ENCODE peak calls at places on chromosomes 3 and 15, in seven cellular contexts. O is neuronal stem cell, S is H9, Y is IMR-90, A is mesendoderm, M is mesenchymal stem cell, K is trophoblast cell. Q is an unnamed sample.

GRCh38 chr3:42507252-42507651 is 4.8 kb downstream of the VIPR1 start:
- DNase-seq in O (no peak), M (no peak), K (peak), A (peak), S (peak), Y (no peak), Q (no peak)

GRCh38 chr3:194688207-194688711 is 2.6 kb downstream of the FAM43A start:
- DNase-seq in S (peak), M (peak), Y (peak), O (peak), K (peak), A (peak), Q (no peak)

GRCh38 chr3:173943264-173943663 is 545.7 kb downstream of the NLGN1 start:
- DNase-seq in O (no peak), Y (no peak), K (no peak), S (no peak), M (no peak), A (no peak), Q (no peak)

GRCh38 chr3:73576995-73577394 is 47.7 kb downstream of the PDZRN3 start:
- DNase-seq in S (no peak), O (no peak), M (peak), Y (peak), A (no peak), K (no peak), Q (no peak)

GRCh38 chr3:20023663-20024417 is 11.8 kb upstream of the PP2D1 start:
- DNase-seq in S (no peak), Y (no peak), M (no peak), A (no peak), O (no peak), K (no peak), Q (no peak)

GRCh38 chr15:83567318-83567717 is 86.6 kb upstream of the ADAMTSL3 start:
- DNase-seq in K (no peak), M (no peak), S (no peak), Y (no peak), A (peak), O (no peak), Q (no peak)

GRCh38 chr15:31265090-31265870 is 61.4 kb upstream of the KLF13 start:
- DNase-seq in K (no peak), M (no peak), A (no peak), Y (no peak), O (no peak), S (peak), Q (no peak)

GRCh38 chr3:118823626-118824025 is 211.0 kb downstream of the IGSF11 start:
- DNase-seq in M (no peak), O (no peak), K (no peak), Y (no peak), A (no peak), S (no peak), Q (no peak)

GRCh38 chr3:106590259-106590658 is 721.4 kb upstream of the CBLB start:
- DNase-seq in O (no peak), A (no peak), K (no peak), Y (no peak), S (no peak), M (no peak), Q (no peak)

GRCh38 chr3:125322166-125322565 is 53.0 kb downstream of the ZNF148 start:
- DNase-seq in M (no peak), O (no peak), A (no peak), K (no peak), S (no peak), Y (peak), Q (no peak)

GRCh38 chr3:13141991-13142412 is 68.8 kb upstream of the IQSEC1 start:
- DNase-seq in M (peak), S (peak), K (peak), A (peak), Y (peak), O (peak), Q (peak)

GRCh38 chr3:102673271-102674115 is 238.7 kb downstream of the ZPLD1 start:
- DNase-seq in O (peak), M (peak), A (peak), Y (peak), K (peak), S (peak), Q (peak)

GRCh38 chr15:100468265-100468664 is 60.5 kb downstream of the CERS3 start:
- DNase-seq in O (no peak), M (no peak), S (no peak), A (no peak), K (no peak), Y (no peak), Q (no peak)

GRCh38 chr15:22846073-22846472 is 7.6 kb downstream of the NIPA2 start:
- DNase-seq in Y (no peak), S (no peak), O (no peak), M (no peak), K (no peak), A (no peak), Q (no peak)

GRCh38 chr3:15347104-15347736 is 14.8 kb upstream of the SH3BP5 start:
- DNase-seq in A (no peak), O (no peak), M (no peak), Y (no peak), K (no peak), S (no peak), Q (no peak)

GRCh38 chr15:64653757-64654156 is 121.6 kb downstream of the RBPMS2 start:
- DNase-seq in Y (peak), M (peak), O (no peak), S (no peak), A (no peak), K (no peak), Q (no peak)

GRCh38 chr3:42652611-42653302 is 740 bp upstream of the ZBTB47 start:
- DNase-seq in S (peak), O (no peak), Y (peak), A (peak), M (peak), K (peak), Q (peak)

GRCh38 chr3:51391566-51392300 is 648 bp downstream of the RBM15B start:
- DNase-seq in A (peak), Y (peak), K (peak), M (peak), S (no peak), O (no peak), Q (peak)

GRCh38 chr15:94478763-94479162 is 247.4 kb downstream of the MCTP2 start:
- DNase-seq in A (no peak), Y (no peak), K (no peak), O (no peak), M (no peak), S (no peak), Q (no peak)

GRCh38 chr3:152595975-152596832 is 238.7 kb upstream of the P2RY1 start:
- DNase-seq in A (peak), K (no peak), O (no peak), Y (peak), M (peak), S (no peak), Q (no peak)

GRCh38 chr3:72062017-72062416 is 277.1 kb upstream of the PROK2 start:
- DNase-seq in A (no peak), K (no peak), Y (no peak), M (no peak), O (no peak), S (no peak), Q (no peak)
- H4K8ac ChIP-seq in A (no peak), K (no peak), Y (no peak), M (no peak), O (no peak), S (no peak), Q (no peak)

GRCh38 chr3:45686850-45687249 is 2.3 kb upstream of the SACM1L start:
- DNase-seq in Y (no peak), S (no peak), M (no peak), K (no peak), O (no peak), A (no peak), Q (no peak)
- H4K8ac ChIP-seq in Y (no peak), S (no peak), M (no peak), K (no peak), O (no peak), A (no peak), Q (no peak)

GRCh38 chr15:72754096-72754495 is 29.5 kb downstream of the ADPGK start:
- DNase-seq in S (no peak), A (no peak), Y (no peak), M (no peak), O (no peak), K (no peak), Q (no peak)
- H4K8ac ChIP-seq in S (no peak), A (no peak), Y (no peak), M (no peak), O (no peak), K (no peak), Q (no peak)

DNA sequence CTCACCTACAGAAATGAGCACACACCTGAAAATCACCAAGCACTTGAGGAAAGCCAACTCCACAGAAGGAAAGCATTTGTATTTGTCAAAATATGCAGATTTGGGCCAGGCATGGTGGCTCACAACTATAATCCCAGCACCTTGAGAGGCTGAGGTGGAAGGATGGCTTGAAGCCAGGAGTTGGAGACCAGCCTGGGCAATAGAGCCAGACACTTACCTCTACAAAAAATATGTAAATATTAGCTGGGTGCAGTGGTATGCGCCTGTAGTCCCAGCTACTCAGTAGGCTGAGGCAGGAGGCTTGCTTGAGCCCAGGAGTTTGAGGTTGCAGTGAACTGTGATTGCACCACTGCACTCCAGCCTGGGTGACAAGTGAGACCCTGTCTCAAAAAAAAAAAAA is 12.3 kb downstream of the RLBP1 start:
- DNase-seq in K (no peak), A (no peak), S (no peak), M (no peak), O (no peak), Y (no peak), Q (no peak)
- H4K8ac ChIP-seq in K (no peak), A (no peak), S (no peak), M (no peak), O (no peak), Y (no peak), Q (no peak)

DNA sequence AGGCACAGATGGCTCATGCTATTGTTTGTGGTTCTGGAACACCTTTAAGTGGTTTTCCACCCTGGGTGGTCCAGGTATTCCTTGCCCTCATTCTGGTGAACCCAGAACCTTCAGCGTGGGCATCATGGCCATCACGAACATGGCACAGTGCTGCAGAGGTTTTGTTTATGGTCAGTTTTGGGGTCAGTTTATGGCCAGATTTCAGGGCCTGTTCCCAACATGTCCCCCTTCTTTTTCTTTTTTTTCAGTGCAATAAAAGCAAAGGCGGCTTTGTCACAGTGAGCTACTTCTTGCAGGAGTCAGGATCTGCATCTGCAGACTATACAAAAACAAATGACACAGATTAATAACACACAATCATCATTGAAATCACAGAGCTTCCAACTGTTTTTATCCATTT is 1085.0 kb upstream of the ALCAM start:
- DNase-seq in Y (no peak), A (peak), O (no peak), S (no peak), K (no peak), M (no peak), Q (no peak)
- H4K8ac ChIP-seq in Y (no peak), A (no peak), O (no peak), S (no peak), K (no peak), M (no peak), Q (no peak)

DNA sequence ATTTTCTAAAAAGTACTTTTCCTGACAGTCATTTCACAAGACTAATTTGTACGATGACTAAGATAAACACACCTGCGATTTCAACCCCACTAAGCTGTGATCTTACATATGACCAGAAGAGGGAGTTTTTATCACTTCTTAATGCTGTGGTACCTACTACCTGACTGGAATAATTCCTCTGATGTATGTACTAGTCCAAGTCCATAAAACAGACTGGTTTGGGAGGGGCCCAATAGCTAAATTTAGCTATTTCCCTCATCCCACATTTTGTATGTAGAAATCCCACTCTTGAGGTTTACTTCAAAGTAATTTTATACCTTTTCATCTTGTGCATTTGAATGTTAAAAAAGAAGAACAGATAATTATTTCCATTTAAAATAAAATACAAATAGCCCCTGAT is 49.7 kb upstream of the SCAANT1 start:
- DNase-seq in M (peak), S (no peak), O (no peak), A (peak), K (peak), Y (peak), Q (no peak)
- H4K8ac ChIP-seq in M (no peak), S (no peak), O (no peak), A (no peak), K (no peak), Y (no peak), Q (no peak)

DNA sequence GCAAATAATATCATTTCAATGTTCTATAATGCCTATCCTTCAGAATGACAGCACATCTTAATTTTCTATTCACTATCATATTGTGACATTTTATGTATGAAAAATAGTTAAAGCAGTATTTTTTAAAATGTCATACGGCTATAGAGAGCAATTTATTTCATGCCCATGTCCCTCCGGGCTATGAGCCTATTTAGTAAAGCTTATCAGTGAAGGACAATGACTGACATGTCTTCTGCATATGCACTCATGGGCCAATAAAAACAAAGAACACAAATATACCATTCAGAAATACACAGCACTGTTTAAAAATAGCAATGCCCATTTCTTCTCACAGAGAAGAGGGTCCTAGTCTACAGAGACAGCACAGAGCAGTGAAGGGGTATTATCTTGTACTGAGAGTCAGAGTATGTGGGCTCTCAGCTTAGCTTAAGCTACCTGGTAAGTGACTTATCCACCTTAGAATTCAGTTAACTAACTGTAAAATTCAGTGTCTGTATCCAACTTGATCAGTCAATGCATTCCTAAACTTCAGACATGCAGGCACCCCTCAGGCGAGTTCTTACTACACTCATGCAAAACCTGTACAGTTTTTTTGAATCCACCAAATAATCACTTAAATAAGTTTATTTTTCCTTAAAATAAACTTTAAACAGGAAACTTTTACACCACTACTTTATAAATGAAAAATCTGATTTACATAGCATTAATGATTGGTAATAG is 9.0 kb downstream of the GOLIM4 start:
- DNase-seq in K (peak), M (no peak), Y (no peak), O (no peak), S (no peak), A (no peak), Q (no peak)
- H4K8ac ChIP-seq in K (no peak), M (no peak), Y (no peak), O (no peak), S (no peak), A (peak), Q (no peak)